ENCODE peak calls at places on chromosomes 2 and 18, in four cellular contexts. K, T, G and H are unnamed samples.

GRCh38 chr2:190600293-190601103 is 48.4 kb upstream of the NAB1 start:
- DNase-seq in K (no peak), T (no peak), G (no peak), H (no peak)

GRCh38 chr2:180208841-180209240 is 201.7 kb upstream of the CWC22 start:
- DNase-seq in K (no peak), T (no peak), G (no peak), H (no peak)

GRCh38 chr2:142803158-142803557 is 74.3 kb upstream of the KYNU start:
- DNase-seq in K (no peak), T (no peak), G (no peak), H (no peak)

GRCh38 chr2:75506131-75506697 is 54.5 kb downstream of the EVA1A start:
- DNase-seq in K (no peak), T (no peak), G (no peak), H (no peak)

GRCh38 chr2:73239776-73240175 is 5.7 kb downstream of the CCT7 start:
- DNase-seq in K (no peak), T (no peak), G (no peak), H (no peak)

GRCh38 chr2:146312899-146313298 is 1531.9 kb upstream of the ACVR2A start:
- DNase-seq in K (no peak), T (no peak), G (no peak), H (no peak)

GRCh38 chr2:144453486-144454158 is 66.3 kb downstream of the ZEB2 start:
- DNase-seq in K (no peak), T (no peak), G (no peak), H (no peak)

GRCh38 chr18:29378739-29379138 is 1201.8 kb upstream of the CDH2 start:
- DNase-seq in K (no peak), T (no peak), G (no peak), H (no peak)

GRCh38 chr18:5197032-5197434 is at the start of gene AKAIN1:
- DNase-seq in K (peak; percentile 22), T (no peak), G (peak; percentile 10), H (peak; percentile 80)

GRCh38 chr2:28662468-28663095 is 89.0 kb upstream of the PPP1CB start:
- DNase-seq in K (no peak), T (peak; percentile 52), G (no peak), H (no peak)

GRCh38 chr2:24342110-24342910 is 18.0 kb downstream of the ITSN2 start:
- DNase-seq in K (no peak), T (no peak), G (no peak), H (no peak)

GRCh38 chr18:39057423-39058057 is 1491.9 kb upstream of the CELF4 start:
- DNase-seq in K (no peak), T (peak; percentile 10), G (no peak), H (no peak)

GRCh38 chr2:84735383-84735782 is 145.5 kb downstream of the TRABD2A start:
- DNase-seq in K (no peak), T (no peak), G (no peak), H (no peak)

GRCh38 chr2:186256540-186256939 is 229.5 kb upstream of the ZC3H15 start:
- DNase-seq in K (no peak), T (peak; percentile 2), G (peak; percentile 68), H (peak; percentile 17)

GRCh38 chr2:47024046-47024445 is 108.4 kb upstream of the MCFD2 start:
- DNase-seq in K (no peak), T (no peak), G (no peak), H (no peak)

GRCh38 chr2:177818412-177818811 is 254.2 kb downstream of the PDE11A start:
- DNase-seq in K (no peak), T (no peak), G (no peak), H (no peak)

GRCh38 chr2:14313351-14313750 is 319.2 kb upstream of the LRATD1 start:
- DNase-seq in K (no peak), T (no peak), G (no peak), H (no peak)

GRCh38 chr2:185507703-185508102 is 230.9 kb upstream of the FSIP2 start:
- DNase-seq in K (no peak), T (no peak), G (no peak), H (no peak)

GRCh38 chr2:111032721-111033532 is 87.8 kb upstream of the BCL2L11 start:
- DNase-seq in K (no peak), T (peak; percentile 83), G (no peak), H (no peak)

GRCh38 chr2:150230616-150231015 is 256.9 kb downstream of the RND3 start:
- DNase-seq in K (no peak), T (no peak), G (no peak), H (no peak)

GRCh38 chr2:68784849-68785248 is 50.2 kb downstream of the ARHGAP25 start:
- DNase-seq in K (no peak), T (no peak), G (no peak), H (no peak)

GRCh38 chr2:144694456-144694855 is 174.5 kb upstream of the ZEB2 start:
- DNase-seq in K (no peak), T (no peak), G (no peak), H (no peak)

GRCh38 chr18:42113529-42114191 is 158.6 kb downstream of the PIK3C3 start:
- DNase-seq in K (no peak), T (no peak), G (no peak), H (no peak)

GRCh38 chr2:239223330-239224248 is 177.2 kb downstream of the HDAC4 start:
- DNase-seq in K (no peak), T (no peak), G (no peak), H (no peak)

GRCh38 chr18:79405781-79406575 is 10.2 kb downstream of the NFATC1 start:
- DNase-seq in K (peak; percentile 82), T (no peak), G (no peak), H (no peak)

GRCh38 chr2:232027530-232027929 is 66.0 kb downstream of the DIS3L2 start:
- DNase-seq in K (no peak), T (no peak), G (no peak), H (no peak)

GRCh38 chr2:42256502-42256901 is 87.3 kb downstream of the EML4 start:
- DNase-seq in K (no peak), T (no peak), G (no peak), H (no peak)

GRCh38 chr2:200810967-200811335 is 759 bp upstream of the BZW1 start:
- DNase-seq in K (no peak), T (no peak), G (no peak), H (no peak)

GRCh38 chr2:176490061-176490861 is 221.0 kb downstream of the MTX2 start:
- DNase-seq in K (no peak), T (no peak), G (no peak), H (peak; percentile 36)